ENCODE peak calls at places on chromosomes 11 and 22, in eight cellular contexts. F is fibroblast of lung; A is CD8-positive, alpha-beta T cell; S is hepatocyte; U is CD8-positive, alpha-beta memory T cell; N is tibial nerve; L is brain microvascular endothelial cell; T is esophagus squamous epithelium. D is an unnamed sample. For H3K36me3, the result is how much of the 10 kb centered on the place peaks cover.

GRCh38 chr22:48884786-48885185 is 942.9 kb downstream of the BRD1 start:
- DNase-seq in L (no peak), T (no peak), S (no peak), U (no peak), N (no peak), F (no peak), A (no peak), D (no peak)

GRCh38 chr11:93529707-93530467 is 13.3 kb downstream of the SMCO4 start:
- DNase-seq in F (no peak), T (no peak), L (peak), N (no peak), S (peak), U (no peak), A (no peak), D (no peak)

GRCh38 chr11:119759324-119759723 is 30.3 kb upstream of the NECTIN1 start:
- DNase-seq in N (no peak), A (no peak), T (no peak), L (peak), S (peak), F (peak), U (no peak), D (peak)

GRCh38 chr22:28882878-28883656 is at the start of gene ZNRF3:
- DNase-seq in F (peak), S (peak), A (peak), L (peak), U (peak), T (peak), N (peak), D (peak)

GRCh38 chr11:30735946-30736345 is 149.8 kb upstream of the MPPED2 start:
- DNase-seq in L (no peak), S (no peak), A (no peak), U (no peak), T (no peak), F (no peak), N (no peak), D (no peak)

GRCh38 chr11:83680351-83680750 is 394.2 kb upstream of the CCDC90B start:
- DNase-seq in L (no peak), F (no peak), A (no peak), S (no peak), U (no peak), T (no peak), N (no peak), D (no peak)

GRCh38 chr22:35524966-35525686 is 15.5 kb upstream of the RASD2 start:
- DNase-seq in A (no peak), L (no peak), S (peak), T (no peak), F (peak), N (no peak), U (no peak), D (no peak)

GRCh38 chr11:27722117-27722844 is 22.0 kb upstream of the BDNF start:
- DNase-seq in L (peak), U (no peak), S (peak), T (no peak), N (no peak), F (peak), A (no peak), D (no peak)

GRCh38 chr22:25895678-25896077 is 153.7 kb downstream of the MYO18B start:
- DNase-seq in F (no peak), A (no peak), L (no peak), T (no peak), S (no peak), N (no peak), U (no peak), D (no peak)

GRCh38 chr11:92473736-92474135 is 249.1 kb downstream of the FAT3 start:
- DNase-seq in U (no peak), T (no peak), S (no peak), L (peak), N (no peak), A (no peak), F (no peak), D (peak)

GRCh38 chr11:125072210-125072960 is 9.3 kb downstream of the SLC37A2 start:
- DNase-seq in N (peak), T (no peak), A (no peak), U (no peak), L (no peak), F (no peak), S (peak), D (no peak)

GRCh38 chr22:39699631-39700348 is 129.2 kb downstream of the CACNA1I start:
- DNase-seq in L (no peak), U (no peak), N (no peak), F (no peak), A (no peak), S (no peak), T (no peak), D (no peak)

GRCh38 chr22:36123673-36124630 is 36.6 kb downstream of the APOL3 start:
- DNase-seq in F (peak), S (peak), A (peak), N (peak), L (peak), T (peak), U (peak), D (peak)

GRCh38 chr11:110022548-110022947 is 70.6 kb upstream of the ZC3H12C start:
- DNase-seq in U (no peak), T (no peak), N (no peak), S (no peak), F (peak), L (no peak), A (no peak), D (no peak)

GRCh38 chr11:74090701-74091100 is 80.1 kb downstream of the C2CD3 start:
- DNase-seq in S (no peak), N (no peak), T (no peak), A (no peak), U (no peak), L (no peak), F (peak), D (no peak)

GRCh38 chr11:77637345-77638165 is at the start of gene CLNS1A:
- DNase-seq in N (peak), A (peak), L (peak), T (peak), F (peak), U (peak), S (peak), D (peak)

GRCh38 chr11:123073343-123074057 is 11.6 kb upstream of the HSPA8 start:
- DNase-seq in T (no peak), A (no peak), U (no peak), S (no peak), L (no peak), N (no peak), F (no peak), D (no peak)
- H3K36me3 ChIP-seq in T (under half), A (under half), U (under half), S (under half), L (under half), N (under half), F (under half), D (half or more)

GRCh38 chr11:44795803-44796535 is 69.2 kb downstream of the TSPAN18 start:
- DNase-seq in S (no peak), A (no peak), F (no peak), U (no peak), T (no peak), N (no peak), L (no peak), D (no peak)

GRCh38 chr11:44797886-44798683 is 71.3 kb downstream of the TSPAN18 start:
- DNase-seq in U (no peak), A (no peak), N (no peak), L (no peak), F (peak), S (peak), T (no peak), D (no peak)

GRCh38 chr11:44799036-44799435 is 72.3 kb downstream of the TSPAN18 start:
- DNase-seq in T (no peak), S (no peak), F (no peak), L (no peak), N (no peak), A (no peak), U (no peak), D (no peak)

GRCh38 chr11:44793350-44794090 is 66.8 kb downstream of the TSPAN18 start:
- DNase-seq in L (peak), S (peak), N (no peak), A (no peak), T (no peak), F (peak), U (no peak), D (no peak)

GRCh38 chr11:44797051-44797450 is 70.3 kb downstream of the TSPAN18 start:
- DNase-seq in T (no peak), A (no peak), N (no peak), S (no peak), U (no peak), L (no peak), F (no peak), D (no peak)
- H3K36me3 ChIP-seq in T (under half), A (under half), N (under half), S (under half), U (under half), L (under half), F (under half), D (under half)

GRCh38 chr11:14669958-14670357 is 26.4 kb downstream of the PDE3B start:
- DNase-seq in A (no peak), L (no peak), U (no peak), N (no peak), S (no peak), T (no peak), F (no peak), D (no peak)
- H3K36me3 ChIP-seq in A (under half), L (under half), U (under half), N (under half), S (under half), T (under half), F (under half), D (under half)

GRCh38 chr11:43558556-43559127 is 121.9 kb upstream of the HSD17B12 start:
- DNase-seq in F (no peak), U (no peak), N (no peak), L (no peak), S (no peak), A (no peak), T (no peak), D (no peak)
- H3K36me3 ChIP-seq in F (under half), U (under half), N (under half), L (under half), S (under half), A (under half), T (under half), D (under half)

DNA sequence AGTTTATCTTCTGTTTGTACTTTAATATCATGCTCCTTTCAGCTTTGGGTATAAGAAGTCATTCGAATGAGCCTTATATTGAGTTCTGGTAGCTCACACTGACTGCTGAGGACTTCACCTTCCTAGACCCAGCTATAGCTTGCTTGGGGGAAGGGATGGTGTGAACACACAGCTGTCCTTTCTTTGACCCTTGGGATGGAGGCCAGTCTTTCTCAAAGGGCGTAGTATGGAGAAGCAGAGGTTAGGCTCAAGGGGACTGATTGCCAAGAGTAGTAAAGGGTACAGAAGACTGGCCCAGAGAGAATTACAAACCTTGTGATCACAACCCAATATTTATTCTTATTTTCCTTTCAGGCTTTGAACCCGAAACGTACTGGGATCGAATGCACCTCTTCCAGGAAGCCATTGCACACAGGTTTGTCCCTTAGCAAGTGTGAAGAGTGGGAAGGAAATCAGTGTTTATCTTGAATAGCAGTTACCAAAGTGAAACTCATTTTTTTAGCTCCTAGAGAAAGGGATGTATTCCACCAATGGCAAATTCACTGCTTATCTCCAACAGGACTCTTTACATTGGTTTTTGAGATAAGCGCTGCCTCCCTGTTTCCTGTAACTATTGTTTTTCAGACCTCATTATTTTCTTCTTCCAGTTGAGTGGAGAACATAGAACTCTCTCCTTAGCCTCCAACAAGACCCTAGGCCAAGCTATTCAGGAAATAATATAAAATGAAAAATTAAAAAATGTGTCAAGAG is 42.8 kb upstream of the YWHAH start:
- DNase-seq in S (no peak), L (no peak), T (no peak), N (no peak), A (no peak), U (no peak), F (no peak), D (no peak)
- H3K36me3 ChIP-seq in S (under half), L (under half), T (half or more), N (half or more), A (under half), U (under half), F (under half), D (under half)

GRCh38 chr22:17873804-17874203 is 99.5 kb upstream of the BID start:
- DNase-seq in S (no peak), F (no peak), L (no peak), T (no peak), A (no peak), N (no peak), U (no peak), D (no peak)
- H3K36me3 ChIP-seq in S (under half), F (under half), L (under half), T (half or more), A (under half), N (half or more), U (under half), D (half or more)

D was measured in MG63.